ENCODE peak calls at places on chromosomes 5 and 9, in six cellular contexts. D is Karpas-422, M is IMR-90, H is adrenal gland, P is heart left ventricle, J is thoracic aorta. W is an unnamed sample.
A peak's percentile ranks its signal among the peaks of the same experiment; 100 is the strongest.

GRCh38 chr5:163645421-163646416 is 140.3 kb downstream of the MAT2B start:
- DNase-seq in P (no peak), D (no peak), H (no peak), M (no peak), J (no peak), W (no peak)

GRCh38 chr5:41435276-41435675 is 75.1 kb downstream of the PLCXD3 start:
- DNase-seq in J (no peak), P (no peak), M (no peak), H (no peak), D (no peak), W (no peak)

GRCh38 chr9:98652302-98652701 is 56.4 kb downstream of the GABBR2 start:
- DNase-seq in P (no peak), M (no peak), H (no peak), D (no peak), J (no peak), W (no peak)

GRCh38 chr9:129319076-129319937 is 141.2 kb upstream of the IER5L start:
- DNase-seq in D (no peak), P (peak; percentile 18), J (no peak), M (no peak), H (peak; percentile 61), W (no peak)

GRCh38 chr5:176817864-176818377 is 7.6 kb downstream of the UNC5A start:
- DNase-seq in P (no peak), D (no peak), H (no peak), J (no peak), M (no peak), W (no peak)

GRCh38 chr5:142869883-142870282 is 99.7 kb downstream of the ARHGAP26 start:
- DNase-seq in H (no peak), P (peak; percentile 40), D (no peak), M (peak; percentile 11), J (no peak), W (no peak)

GRCh38 chr5:176609724-176610429 is at the start of gene GPRIN1:
- DNase-seq in P (peak; percentile 58), J (no peak), H (no peak), M (peak; percentile 36), D (peak; percentile 89), W (peak; percentile 76)

GRCh38 chr5:93611900-93612898 is 29.2 kb downstream of the NR2F1 start:
- DNase-seq in D (no peak), M (peak; percentile 43), H (no peak), J (no peak), P (no peak), W (no peak)

DNA sequence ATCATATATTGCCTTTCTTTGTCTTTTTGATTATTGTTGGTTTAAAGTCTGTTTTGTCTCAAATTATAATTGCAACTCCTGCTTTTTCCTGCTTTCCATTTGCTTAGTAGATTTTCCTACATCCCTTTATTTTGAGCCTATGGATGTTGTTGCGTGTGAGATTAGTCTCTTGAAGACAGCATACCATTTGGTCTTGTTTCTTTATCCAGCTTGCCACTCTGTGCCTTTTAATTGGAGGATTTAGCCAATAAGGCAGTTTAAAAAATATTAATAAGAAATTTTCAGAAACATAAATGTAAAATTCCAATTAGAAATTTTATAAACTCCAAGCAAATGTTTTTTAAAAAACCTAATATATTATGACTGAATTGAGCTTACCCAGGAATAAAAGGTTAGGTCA is 24.0 kb downstream of the BTNL8 start:
- DNase-seq in J (no peak), H (no peak), P (no peak), M (no peak), D (no peak), W (no peak)
- H3K9me3 ChIP-seq in J (peaks cover 7% of the 10 kb centered on the region), H (no peaks in the 10 kb centered on the region), P (peaks cover 42% of the 10 kb centered on the region), M (peaks cover 9% of the 10 kb centered on the region), D (peaks cover 7% of the 10 kb centered on the region), W (peaks cover 2% of the 10 kb centered on the region)

DNA sequence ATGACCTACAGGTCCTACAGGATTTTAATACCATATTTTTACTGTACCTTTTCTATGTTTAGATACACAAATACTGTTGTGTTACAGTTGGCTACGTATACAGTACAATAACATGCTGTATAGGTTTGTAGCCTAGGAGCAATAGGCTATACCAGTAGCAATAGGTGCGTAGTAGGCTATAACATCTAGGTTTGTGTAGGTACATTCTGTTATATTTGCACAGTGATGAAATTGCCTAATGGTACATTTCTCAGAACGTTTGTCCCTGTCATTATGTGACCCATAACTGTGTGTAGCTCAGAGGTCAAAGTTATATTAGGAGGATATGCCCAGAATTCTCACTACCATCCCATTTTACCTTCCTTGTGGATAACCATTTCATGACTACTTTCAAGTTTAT is 59.7 kb downstream of the NIPBL start:
- DNase-seq in J (no peak), D (no peak), H (no peak), M (no peak), P (no peak), W (no peak)
- H3K4me1 ChIP-seq in J (peaks cover 52% of the 10 kb centered on the region), D (no peaks in the 10 kb centered on the region), H (peaks cover 18% of the 10 kb centered on the region), M (no peaks in the 10 kb centered on the region), P (peaks cover 54% of the 10 kb centered on the region), W (peaks cover 17% of the 10 kb centered on the region)

GRCh38 chr5:157548513-157549282 is 26.9 kb downstream of the ADAM19 start:
- DNase-seq in D (no peak), P (no peak), J (no peak), H (no peak), M (peak; percentile 90), W (peak; percentile 93)

GRCh38 chr5:157549954-157550549 is 25.5 kb downstream of the ADAM19 start:
- DNase-seq in J (no peak), P (no peak), H (no peak), M (peak; percentile 40), D (no peak), W (peak; percentile 69)

GRCh38 chr5:157552650-157553049 is 22.9 kb downstream of the ADAM19 start:
- DNase-seq in P (no peak), M (no peak), H (no peak), D (no peak), J (no peak), W (no peak)

GRCh38 chr5:157549283-157549629 is 26.3 kb downstream of the ADAM19 start:
- DNase-seq in J (no peak), H (no peak), M (peak; percentile 45), D (no peak), P (no peak), W (no peak)

DNA sequence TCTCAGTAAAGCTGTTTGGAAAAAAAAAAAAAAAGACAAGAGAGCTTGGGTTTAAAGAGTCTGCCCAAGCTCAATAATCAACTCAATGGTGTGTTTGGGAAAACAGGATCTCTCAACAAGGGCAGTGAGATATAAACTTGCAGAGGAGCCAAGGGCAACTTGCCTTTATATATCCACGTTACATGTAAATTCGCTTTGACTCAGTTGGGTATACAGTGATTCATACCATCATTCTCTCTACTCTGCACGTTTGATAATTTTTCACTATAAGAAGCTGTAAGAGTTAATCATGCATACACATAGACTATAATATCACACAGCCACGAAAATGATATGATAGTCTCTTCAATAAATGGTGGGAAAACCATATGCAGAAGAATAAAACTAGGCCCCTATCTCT is 24.9 kb downstream of the ADAM19 start:
- DNase-seq in P (no peak), H (no peak), M (peak; percentile 66), J (no peak), D (no peak), W (no peak)
- H3K27ac ChIP-seq in P (no peak overlapping the region), H (no peak overlapping the region), M (peak overlapping the region; percentile 2), J (no peak overlapping the region), D (no peak overlapping the region), W (peak overlapping the region; percentile 96)

DNA sequence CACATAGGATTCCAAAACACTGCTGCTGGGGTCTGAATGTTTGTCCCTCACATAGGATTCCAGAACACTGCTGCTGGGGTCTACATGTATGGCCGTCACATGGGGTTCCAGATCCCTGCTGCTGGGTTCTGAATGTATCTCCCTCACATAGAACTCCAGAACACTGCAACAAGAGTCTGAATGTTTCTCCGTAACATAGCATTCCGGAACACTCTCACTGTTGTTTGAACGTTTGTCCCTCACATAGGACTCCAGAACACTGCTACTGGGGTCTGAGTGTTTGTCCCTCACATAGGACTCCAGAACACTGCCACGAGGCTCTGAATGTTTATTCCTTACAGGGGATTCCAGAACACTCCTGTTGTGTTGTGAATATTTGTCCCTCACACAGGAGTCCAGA is 216.8 kb downstream of the FOXD4L6 start:
- DNase-seq in J (no peak), M (no peak), D (no peak), P (no peak), H (no peak), W (no peak)
- H3K9me3 ChIP-seq in J (peaks cover 100% of the 10 kb centered on the region), M (peaks cover 81% of the 10 kb centered on the region), D (peaks cover 93% of the 10 kb centered on the region), P (peaks cover 100% of the 10 kb centered on the region), H (no peaks in the 10 kb centered on the region), W (peaks cover 20% of the 10 kb centered on the region)

GRCh38 chr9:136567651-136568287 is 21.9 kb upstream of the NOTCH1 start:
- DNase-seq in D (peak; percentile 45), H (peak; percentile 87), J (peak; percentile 71), M (peak; percentile 81), P (peak; percentile 76), W (peak; percentile 98)

GRCh38 chr9:136570191-136570845 is 24.5 kb upstream of the NOTCH1 start:
- DNase-seq in P (no peak), M (no peak), H (no peak), J (no peak), D (no peak), W (no peak)

GRCh38 chr9:136569526-136570148 is 23.8 kb upstream of the NOTCH1 start:
- DNase-seq in J (no peak), M (no peak), H (no peak), P (no peak), D (no peak), W (no peak)

GRCh38 chr9:136566899-136567298 is 21.1 kb upstream of the NOTCH1 start:
- DNase-seq in D (no peak), J (no peak), P (no peak), H (peak; percentile 78), M (no peak), W (no peak)

GRCh38 chr9:136568288-136569081 is 22.6 kb upstream of the NOTCH1 start:
- DNase-seq in H (no peak), J (no peak), D (no peak), P (no peak), M (no peak), W (peak; percentile 73)
- H3K4me1 ChIP-seq in H (peaks cover 49% of the 10 kb centered on the region), J (peaks cover 45% of the 10 kb centered on the region), D (no peaks in the 10 kb centered on the region), P (peaks cover 97% of the 10 kb centered on the region), M (peaks cover 38% of the 10 kb centered on the region), W (peaks cover 86% of the 10 kb centered on the region)

GRCh38 chr5:157563373-157564148 is 12.0 kb downstream of the ADAM19 start:
- DNase-seq in H (peak; percentile 71), M (peak; percentile 94), J (no peak), D (no peak), P (peak; percentile 43), W (peak; percentile 70)

GRCh38 chr5:157564149-157564711 is 11.3 kb downstream of the ADAM19 start:
- DNase-seq in D (no peak), M (no peak), H (peak; percentile 66), P (peak; percentile 57), J (no peak), W (peak; percentile 71)

GRCh38 chr5:157570801-157571200 is 4.8 kb downstream of the ADAM19 start:
- DNase-seq in M (no peak), P (no peak), H (no peak), D (peak; percentile 65), J (no peak), W (no peak)

GRCh38 chr5:157568717-157569116 is 6.9 kb downstream of the ADAM19 start:
- DNase-seq in M (no peak), D (no peak), H (no peak), J (no peak), P (no peak), W (no peak)

DNA sequence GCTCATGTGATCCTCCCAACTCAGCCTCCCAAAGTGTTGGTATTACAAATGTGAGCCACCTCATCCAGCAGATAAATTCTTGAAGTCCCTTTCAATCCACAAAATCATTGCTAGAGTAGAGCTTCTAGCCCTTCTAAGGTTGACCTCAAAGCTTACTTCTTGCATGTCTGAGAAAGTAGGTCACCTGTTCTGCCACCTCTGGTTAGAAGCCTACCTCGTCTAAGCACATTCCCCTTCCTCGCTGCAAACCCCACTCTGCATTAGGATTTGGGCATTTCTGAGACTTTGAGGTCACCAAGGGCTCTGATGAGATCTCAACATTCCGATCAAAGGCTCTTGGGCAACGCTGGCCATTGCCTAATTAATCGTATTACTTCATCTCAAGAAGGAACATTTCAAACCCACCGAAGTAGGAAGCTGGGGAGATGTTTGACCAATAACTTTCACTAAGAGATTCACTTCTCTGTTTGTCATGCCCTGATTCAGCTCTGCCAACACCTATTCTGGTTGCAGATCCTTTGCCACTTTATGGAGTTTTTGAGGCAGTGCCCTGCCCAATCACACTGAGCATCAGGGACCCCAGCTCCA is 8.6 kb downstream of the ADAM19 start:
- DNase-seq in H (no peak), M (no peak), J (no peak), D (no peak), P (no peak), W (no peak)
- H3K27ac ChIP-seq in H (no peak overlapping the region), M (no peak overlapping the region), J (no peak overlapping the region), D (no peak overlapping the region), P (no peak overlapping the region), W (no peak overlapping the region)

W was measured in SJSA1.